ENCODE peak calls at places on chromosome 18, in four cellular contexts. One of them, this sample, is unnamed.

GRCh38 chr18:48445540-48445939 is 36.4 kb upstream of the ZBTB7C start:
- DNase-seq in adrenal gland: peak
- DNase-seq in stomach: peak
- DNase-seq in fibroblast of villous mesenchyme: peak
- DNase-seq in this sample: no peak

GRCh38 chr18:22410126-22410525 is 7.6 kb downstream of the CTAGE1 start:
- DNase-seq in adrenal gland: no peak
- DNase-seq in stomach: no peak
- DNase-seq in fibroblast of villous mesenchyme: no peak
- DNase-seq in this sample: no peak

GRCh38 chr18:61992923-61993322 is 100.1 kb upstream of the RNF152 start:
- DNase-seq in adrenal gland: no peak
- DNase-seq in stomach: no peak
- DNase-seq in fibroblast of villous mesenchyme: peak
- DNase-seq in this sample: no peak

GRCh38 chr18:26971327-26971918 is 105.9 kb upstream of the AQP4 start:
- DNase-seq in adrenal gland: no peak
- DNase-seq in stomach: no peak
- DNase-seq in fibroblast of villous mesenchyme: no peak
- DNase-seq in this sample: no peak

GRCh38 chr18:63762518-63762917 is 12.7 kb upstream of the SERPINB7 start:
- DNase-seq in adrenal gland: no peak
- DNase-seq in stomach: no peak
- DNase-seq in fibroblast of villous mesenchyme: peak
- DNase-seq in this sample: no peak

GRCh38 chr18:55264108-55264507 is 304.8 kb upstream of the CCDC68 start:
- DNase-seq in adrenal gland: peak
- DNase-seq in stomach: no peak
- DNase-seq in fibroblast of villous mesenchyme: no peak
- DNase-seq in this sample: no peak

GRCh38 chr18:62521588-62521987 is 1.2 kb upstream of the ZCCHC2 start:
- DNase-seq in adrenal gland: no peak
- DNase-seq in stomach: no peak
- DNase-seq in fibroblast of villous mesenchyme: peak
- DNase-seq in this sample: no peak

GRCh38 chr18:28175047-28175929 is 1.6 kb downstream of the CDH2 start:
- DNase-seq in adrenal gland: peak
- DNase-seq in stomach: peak
- DNase-seq in fibroblast of villous mesenchyme: peak
- DNase-seq in this sample: peak

GRCh38 chr18:59983506-59983905 is 83.7 kb downstream of the PMAIP1 start:
- DNase-seq in adrenal gland: no peak
- DNase-seq in stomach: no peak
- DNase-seq in fibroblast of villous mesenchyme: no peak
- DNase-seq in this sample: no peak

GRCh38 chr18:49632588-49632987 is 70.7 kb downstream of the LIPG start:
- DNase-seq in adrenal gland: no peak
- DNase-seq in stomach: no peak
- DNase-seq in fibroblast of villous mesenchyme: no peak
- DNase-seq in this sample: no peak

DNA sequence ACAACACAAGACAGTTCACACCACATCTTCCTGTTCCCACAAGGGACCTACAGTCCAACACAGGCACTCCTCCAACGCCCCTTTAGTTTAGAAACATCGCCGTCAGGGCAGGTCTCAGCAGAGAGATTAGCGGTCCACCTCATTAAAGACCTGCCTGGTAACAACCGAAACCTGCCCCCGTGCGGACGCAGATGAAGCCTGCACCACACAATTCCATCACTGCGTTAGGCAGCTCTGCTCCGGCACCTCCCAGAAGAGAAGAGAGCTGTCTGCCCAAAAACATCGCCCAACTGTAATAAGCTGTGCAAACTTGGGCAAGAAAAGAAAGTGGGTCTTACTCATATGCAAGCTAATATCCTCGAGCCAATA is 32.7 kb downstream of the ZNF516 start:
- DNase-seq in adrenal gland: no peak
- DNase-seq in stomach: no peak
- DNase-seq in fibroblast of villous mesenchyme: no peak
- DNase-seq in this sample: peak
- TF ChIP-seq CTCF in adrenal gland: no peak
- TF ChIP-seq CTCF in stomach: no peak
- TF ChIP-seq CTCF in fibroblast of villous mesenchyme: peak
- TF ChIP-seq CTCF in this sample: no peak

GRCh38 chr18:58558514-58558913 is 70.4 kb downstream of the ALPK2 start:
- DNase-seq in adrenal gland: no peak
- DNase-seq in stomach: no peak
- DNase-seq in fibroblast of villous mesenchyme: no peak
- DNase-seq in this sample: no peak
- TF ChIP-seq CTCF in adrenal gland: no peak
- TF ChIP-seq CTCF in stomach: no peak
- TF ChIP-seq CTCF in fibroblast of villous mesenchyme: peak
- TF ChIP-seq CTCF in this sample: peak

GRCh38 chr18:67846422-67847098 is 330.0 kb upstream of the DSEL start:
- DNase-seq in adrenal gland: no peak
- DNase-seq in stomach: no peak
- DNase-seq in fibroblast of villous mesenchyme: no peak
- DNase-seq in this sample: no peak

GRCh38 chr18:67845035-67845434 is 328.5 kb upstream of the DSEL start:
- DNase-seq in adrenal gland: no peak
- DNase-seq in stomach: no peak
- DNase-seq in fibroblast of villous mesenchyme: no peak
- DNase-seq in this sample: no peak
- TF ChIP-seq CTCF in adrenal gland: no peak
- TF ChIP-seq CTCF in stomach: no peak
- TF ChIP-seq CTCF in fibroblast of villous mesenchyme: peak
- TF ChIP-seq CTCF in this sample: no peak

DNA sequence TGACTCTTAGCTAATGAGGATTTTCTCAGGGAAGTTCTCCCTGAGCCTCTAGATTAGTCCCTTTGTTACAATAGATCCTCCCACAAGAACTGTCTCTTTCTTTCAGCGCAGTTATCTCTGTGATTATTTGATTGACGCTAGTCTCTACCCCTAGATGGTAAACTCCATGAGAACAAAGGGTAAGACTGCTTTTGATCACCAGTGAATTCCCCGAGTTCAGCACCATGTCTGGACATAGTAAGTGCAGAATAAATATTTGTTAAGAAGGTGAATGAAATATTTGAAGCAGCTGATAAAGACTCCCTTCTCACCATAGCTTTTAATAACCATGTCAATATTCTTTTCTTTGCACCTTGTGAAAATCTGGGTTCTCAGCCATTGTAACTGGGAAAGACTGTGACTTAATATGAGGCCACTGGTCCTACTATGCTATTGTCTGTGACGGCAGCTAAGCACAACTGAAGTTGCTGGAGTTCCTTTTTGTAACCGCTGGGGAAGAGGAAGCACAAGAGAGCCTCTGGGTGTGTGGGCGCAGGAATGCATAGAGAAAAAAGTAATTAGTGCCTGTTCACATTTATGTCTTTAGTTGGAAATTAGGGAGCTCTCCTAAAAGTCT is 214.7 kb downstream of the TGIF1 start:
- DNase-seq in adrenal gland: no peak
- DNase-seq in stomach: no peak
- DNase-seq in fibroblast of villous mesenchyme: no peak
- DNase-seq in this sample: no peak
- TF ChIP-seq CTCF in adrenal gland: no peak
- TF ChIP-seq CTCF in stomach: no peak
- TF ChIP-seq CTCF in fibroblast of villous mesenchyme: no peak
- TF ChIP-seq CTCF in this sample: peak

This sample was measured in type B pancreatic cell.